ENCODE peak calls at places on chromosome 7, in four cellular contexts. One of them, this sample, is unnamed. For H3K9me3, the result is how much of the 10 kb centered on the place peaks cover.

GRCh38 chr7:91945476-91945875 is 4.8 kb downstream of the AKAP9 start:
- DNase-seq in naive thymus-derived CD4-positive, alpha-beta T cell: no peak
- DNase-seq in mammary epithelial cell: peak
- DNase-seq in GM23248: peak
- DNase-seq in this sample: peak

GRCh38 chr7:151838861-151839381 is 38.0 kb downstream of the PRKAG2 start:
- DNase-seq in naive thymus-derived CD4-positive, alpha-beta T cell: peak
- DNase-seq in mammary epithelial cell: no peak
- DNase-seq in GM23248: no peak
- DNase-seq in this sample: peak

GRCh38 chr7:88256906-88257305 is 37.1 kb upstream of the SRI start:
- DNase-seq in GM23248: no peak
- DNase-seq in naive thymus-derived CD4-positive, alpha-beta T cell: no peak
- DNase-seq in mammary epithelial cell: peak
- DNase-seq in this sample: no peak

GRCh38 chr7:34748244-34749039 is 90.4 kb downstream of the NPSR1 start:
- DNase-seq in GM23248: peak
- DNase-seq in naive thymus-derived CD4-positive, alpha-beta T cell: no peak
- DNase-seq in mammary epithelial cell: peak
- DNase-seq in this sample: peak

GRCh38 chr7:1459930-1460756 is 873 bp upstream of the MICALL2 start:
- DNase-seq in naive thymus-derived CD4-positive, alpha-beta T cell: no peak
- DNase-seq in GM23248: peak
- DNase-seq in mammary epithelial cell: peak
- DNase-seq in this sample: peak

GRCh38 chr7:140773104-140773503 is 76.6 kb downstream of the NDUFB2 start:
- DNase-seq in GM23248: peak
- DNase-seq in naive thymus-derived CD4-positive, alpha-beta T cell: no peak
- DNase-seq in mammary epithelial cell: no peak
- DNase-seq in this sample: no peak

GRCh38 chr7:44511863-44512468 is 21.5 kb upstream of the NUDCD3 start:
- DNase-seq in mammary epithelial cell: no peak
- DNase-seq in GM23248: no peak
- DNase-seq in naive thymus-derived CD4-positive, alpha-beta T cell: no peak
- DNase-seq in this sample: no peak

GRCh38 chr7:106476751-106477150 is 184.2 kb downstream of the CCDC71L start:
- DNase-seq in mammary epithelial cell: no peak
- DNase-seq in naive thymus-derived CD4-positive, alpha-beta T cell: no peak
- DNase-seq in GM23248: no peak
- DNase-seq in this sample: no peak

GRCh38 chr7:121797283-121798037 is 75.5 kb upstream of the PTPRZ1 start:
- DNase-seq in mammary epithelial cell: peak
- DNase-seq in GM23248: peak
- DNase-seq in naive thymus-derived CD4-positive, alpha-beta T cell: no peak
- DNase-seq in this sample: no peak

GRCh38 chr7:103124429-103124979 is 24.4 kb downstream of the NAPEPLD start:
- DNase-seq in GM23248: no peak
- DNase-seq in mammary epithelial cell: no peak
- DNase-seq in naive thymus-derived CD4-positive, alpha-beta T cell: no peak
- DNase-seq in this sample: no peak

GRCh38 chr7:150876817-150877526 is 24.7 kb downstream of the AOC1 start:
- DNase-seq in GM23248: peak
- DNase-seq in mammary epithelial cell: peak
- DNase-seq in naive thymus-derived CD4-positive, alpha-beta T cell: peak
- DNase-seq in this sample: peak

GRCh38 chr7:1673581-1674102 is 3.6 kb downstream of the ELFN1 start:
- DNase-seq in mammary epithelial cell: no peak
- DNase-seq in naive thymus-derived CD4-positive, alpha-beta T cell: no peak
- DNase-seq in GM23248: no peak
- DNase-seq in this sample: no peak

GRCh38 chr7:25557379-25557916 is 329.2 kb upstream of the NPVF start:
- DNase-seq in mammary epithelial cell: no peak
- DNase-seq in naive thymus-derived CD4-positive, alpha-beta T cell: no peak
- DNase-seq in GM23248: no peak
- DNase-seq in this sample: no peak

GRCh38 chr7:30168800-30169584 is 34.2 kb downstream of the MTURN start:
- DNase-seq in naive thymus-derived CD4-positive, alpha-beta T cell: no peak
- DNase-seq in GM23248: peak
- DNase-seq in mammary epithelial cell: peak
- DNase-seq in this sample: peak

GRCh38 chr7:108650487-108650886 is 80.8 kb downstream of the DNAJB9 start:
- DNase-seq in GM23248: peak
- DNase-seq in naive thymus-derived CD4-positive, alpha-beta T cell: no peak
- DNase-seq in mammary epithelial cell: peak
- DNase-seq in this sample: no peak

GRCh38 chr7:107014381-107015023 is 30.0 kb upstream of the PRKAR2B start:
- DNase-seq in mammary epithelial cell: peak
- DNase-seq in naive thymus-derived CD4-positive, alpha-beta T cell: no peak
- DNase-seq in GM23248: peak
- DNase-seq in this sample: no peak

GRCh38 chr7:41447106-41448042 is 255.5 kb downstream of the INHBA start:
- DNase-seq in GM23248: no peak
- DNase-seq in naive thymus-derived CD4-positive, alpha-beta T cell: no peak
- DNase-seq in mammary epithelial cell: no peak
- DNase-seq in this sample: no peak

GRCh38 chr7:98878365-98879197 is at the start of gene TRRAP:
- DNase-seq in GM23248: peak
- DNase-seq in naive thymus-derived CD4-positive, alpha-beta T cell: peak
- DNase-seq in mammary epithelial cell: peak
- DNase-seq in this sample: no peak

GRCh38 chr7:151491859-151492258 is 27.8 kb downstream of the RHEB start:
- DNase-seq in mammary epithelial cell: peak
- DNase-seq in naive thymus-derived CD4-positive, alpha-beta T cell: no peak
- DNase-seq in GM23248: peak
- DNase-seq in this sample: peak

GRCh38 chr7:31134246-31135188 is 82.4 kb downstream of the ADCYAP1R1 start:
- DNase-seq in mammary epithelial cell: peak
- DNase-seq in GM23248: peak
- DNase-seq in naive thymus-derived CD4-positive, alpha-beta T cell: peak
- DNase-seq in this sample: peak

DNA sequence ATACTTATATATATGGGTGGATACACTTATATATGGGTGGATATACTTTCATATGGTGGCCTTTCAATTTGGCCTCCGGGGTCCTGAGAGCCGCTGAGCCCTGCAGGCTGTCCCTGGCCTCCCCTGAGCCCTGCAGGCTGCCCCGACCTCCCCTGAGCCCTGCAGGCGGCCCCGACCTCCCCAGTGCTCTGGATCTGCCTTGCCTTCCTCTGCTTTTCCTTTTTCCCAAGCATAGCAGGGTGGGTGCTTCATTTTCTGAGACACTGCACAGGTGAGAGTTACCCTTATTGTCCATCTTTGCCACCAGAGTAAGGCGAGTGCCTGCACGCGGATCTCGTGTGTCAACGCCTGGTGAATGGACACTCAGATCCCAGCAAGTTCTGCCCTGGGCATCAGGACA is 106.6 kb downstream of the VIPR2 start:
- DNase-seq in naive thymus-derived CD4-positive, alpha-beta T cell: no peak
- DNase-seq in mammary epithelial cell: no peak
- DNase-seq in GM23248: no peak
- DNase-seq in this sample: no peak
- H3K9me3 ChIP-seq in naive thymus-derived CD4-positive, alpha-beta T cell: under half
- H3K9me3 ChIP-seq in mammary epithelial cell: under half
- H3K9me3 ChIP-seq in GM23248: under half
- H3K9me3 ChIP-seq in this sample: under half

GRCh38 chr7:158315881-158316280 is 271.7 kb downstream of the PTPRN2 start:
- DNase-seq in GM23248: no peak
- DNase-seq in mammary epithelial cell: no peak
- DNase-seq in naive thymus-derived CD4-positive, alpha-beta T cell: no peak
- DNase-seq in this sample: no peak

GRCh38 chr7:158315326-158315725 is 272.3 kb downstream of the PTPRN2 start:
- DNase-seq in GM23248: no peak
- DNase-seq in naive thymus-derived CD4-positive, alpha-beta T cell: no peak
- DNase-seq in mammary epithelial cell: no peak
- DNase-seq in this sample: no peak

GRCh38 chr7:158312789-158313188 is 274.8 kb downstream of the PTPRN2 start:
- DNase-seq in GM23248: no peak
- DNase-seq in mammary epithelial cell: no peak
- DNase-seq in naive thymus-derived CD4-positive, alpha-beta T cell: no peak
- DNase-seq in this sample: no peak

GRCh38 chr7:158314394-158314793 is 273.2 kb downstream of the PTPRN2 start:
- DNase-seq in naive thymus-derived CD4-positive, alpha-beta T cell: no peak
- DNase-seq in GM23248: no peak
- DNase-seq in mammary epithelial cell: no peak
- DNase-seq in this sample: no peak

DNA sequence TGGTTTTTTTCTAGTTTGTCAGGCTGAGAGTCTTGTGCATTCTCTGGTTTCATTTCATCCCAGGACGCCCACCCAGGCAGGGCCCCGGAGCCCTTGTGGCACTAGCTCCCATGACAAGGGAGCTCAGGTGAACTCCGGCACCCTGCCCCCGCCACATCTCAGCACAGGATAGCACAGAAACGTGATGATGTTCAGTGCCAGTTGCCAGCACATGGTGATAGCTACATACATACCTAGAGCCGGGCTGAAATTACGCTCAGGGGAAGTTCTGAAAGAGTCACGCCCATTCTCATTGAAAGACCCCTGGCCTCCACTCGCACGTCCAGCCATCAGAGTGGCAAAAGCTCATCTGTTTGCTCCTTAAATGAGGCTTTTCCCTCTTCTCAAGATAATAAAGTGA is 273.7 kb downstream of the PTPRN2 start:
- DNase-seq in naive thymus-derived CD4-positive, alpha-beta T cell: no peak
- DNase-seq in GM23248: no peak
- DNase-seq in mammary epithelial cell: no peak
- DNase-seq in this sample: no peak
- H3K9me3 ChIP-seq in naive thymus-derived CD4-positive, alpha-beta T cell: under half
- H3K9me3 ChIP-seq in GM23248: under half
- H3K9me3 ChIP-seq in mammary epithelial cell: half or more
- H3K9me3 ChIP-seq in this sample: under half

GRCh38 chr7:235576-236395 is 43.4 kb downstream of the FAM20C start:
- DNase-seq in mammary epithelial cell: no peak
- DNase-seq in GM23248: no peak
- DNase-seq in naive thymus-derived CD4-positive, alpha-beta T cell: no peak
- DNase-seq in this sample: peak
- H3K9me3 ChIP-seq in mammary epithelial cell: under half
- H3K9me3 ChIP-seq in GM23248: under half
- H3K9me3 ChIP-seq in naive thymus-derived CD4-positive, alpha-beta T cell: under half
- H3K9me3 ChIP-seq in this sample: under half

GRCh38 chr7:158285383-158285770 is 302.2 kb downstream of the PTPRN2 start:
- DNase-seq in mammary epithelial cell: no peak
- DNase-seq in naive thymus-derived CD4-positive, alpha-beta T cell: no peak
- DNase-seq in GM23248: no peak
- DNase-seq in this sample: no peak

GRCh38 chr7:158284121-158284520 is 303.5 kb downstream of the PTPRN2 start:
- DNase-seq in GM23248: no peak
- DNase-seq in mammary epithelial cell: no peak
- DNase-seq in naive thymus-derived CD4-positive, alpha-beta T cell: no peak
- DNase-seq in this sample: no peak

GRCh38 chr7:158283016-158283974 is 304.3 kb downstream of the PTPRN2 start:
- DNase-seq in naive thymus-derived CD4-positive, alpha-beta T cell: no peak
- DNase-seq in mammary epithelial cell: no peak
- DNase-seq in GM23248: no peak
- DNase-seq in this sample: no peak

GRCh38 chr7:158284617-158285382 is 302.8 kb downstream of the PTPRN2 start:
- DNase-seq in mammary epithelial cell: no peak
- DNase-seq in GM23248: no peak
- DNase-seq in naive thymus-derived CD4-positive, alpha-beta T cell: no peak
- DNase-seq in this sample: no peak

DNA sequence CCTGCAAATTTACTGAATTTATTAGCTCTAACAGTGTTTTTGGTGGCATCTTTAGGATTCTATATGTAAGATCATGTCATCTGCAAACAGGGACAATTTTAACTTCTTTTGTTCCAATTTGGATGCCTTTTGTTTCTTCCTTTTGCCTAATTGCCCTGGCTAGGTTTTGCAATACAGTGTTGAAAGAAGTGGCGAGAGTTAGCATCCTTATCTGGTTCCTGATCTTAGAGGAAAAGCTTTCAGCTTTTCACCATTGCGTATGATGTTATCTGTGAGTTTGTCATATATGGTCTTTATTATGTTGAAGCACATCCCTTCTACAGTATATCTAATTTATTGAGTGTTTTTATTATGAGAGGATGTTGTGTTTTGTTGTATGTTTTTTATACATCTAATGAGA is 301.4 kb downstream of the PTPRN2 start:
- DNase-seq in mammary epithelial cell: no peak
- DNase-seq in naive thymus-derived CD4-positive, alpha-beta T cell: no peak
- DNase-seq in GM23248: no peak
- DNase-seq in this sample: no peak
- H3K9me3 ChIP-seq in mammary epithelial cell: under half
- H3K9me3 ChIP-seq in naive thymus-derived CD4-positive, alpha-beta T cell: under half
- H3K9me3 ChIP-seq in GM23248: under half
- H3K9me3 ChIP-seq in this sample: under half

This sample was measured in trophoblast cell.